ENCODE peak calls at places on chromosomes 1 and 21, in eight cellular contexts. One of them, this sample, is unnamed.

GRCh38 chr1:109980324-109981127 is 4.0 kb upstream of the AHCYL1 start:
- DNase-seq in psoas muscle: no peak
- DNase-seq in endodermal cell: peak
- DNase-seq in ovary: no peak
- DNase-seq in lower lobe of right lung: peak
- DNase-seq in IMR-90: no peak
- DNase-seq in neural progenitor cell: peak
- DNase-seq in brain microvascular endothelial cell: no peak
- DNase-seq in this sample: no peak

GRCh38 chr1:6703016-6703415 is 1.4 kb upstream of the DNAJC11 start:
- DNase-seq in brain microvascular endothelial cell: no peak
- DNase-seq in ovary: no peak
- DNase-seq in endodermal cell: no peak
- DNase-seq in IMR-90: peak
- DNase-seq in neural progenitor cell: no peak
- DNase-seq in psoas muscle: no peak
- DNase-seq in lower lobe of right lung: no peak
- DNase-seq in this sample: no peak

GRCh38 chr1:212967767-212968166 is 17.4 kb downstream of the VASH2 start:
- DNase-seq in neural progenitor cell: peak
- DNase-seq in endodermal cell: peak
- DNase-seq in IMR-90: peak
- DNase-seq in psoas muscle: no peak
- DNase-seq in brain microvascular endothelial cell: peak
- DNase-seq in lower lobe of right lung: no peak
- DNase-seq in ovary: no peak
- DNase-seq in this sample: peak

GRCh38 chr1:63101336-63101735 is 221.0 kb upstream of the FOXD3 start:
- DNase-seq in IMR-90: no peak
- DNase-seq in endodermal cell: no peak
- DNase-seq in brain microvascular endothelial cell: no peak
- DNase-seq in psoas muscle: no peak
- DNase-seq in neural progenitor cell: no peak
- DNase-seq in ovary: no peak
- DNase-seq in lower lobe of right lung: no peak
- DNase-seq in this sample: no peak

GRCh38 chr1:35555601-35556477 is 1.4 kb downstream of the KIAA0319L start:
- DNase-seq in psoas muscle: no peak
- DNase-seq in ovary: no peak
- DNase-seq in neural progenitor cell: no peak
- DNase-seq in brain microvascular endothelial cell: no peak
- DNase-seq in lower lobe of right lung: no peak
- DNase-seq in endodermal cell: no peak
- DNase-seq in IMR-90: peak
- DNase-seq in this sample: no peak

GRCh38 chr1:27614625-27615344 is 10.8 kb upstream of the AHDC1 start:
- DNase-seq in neural progenitor cell: peak
- DNase-seq in IMR-90: no peak
- DNase-seq in psoas muscle: no peak
- DNase-seq in ovary: peak
- DNase-seq in endodermal cell: peak
- DNase-seq in brain microvascular endothelial cell: no peak
- DNase-seq in lower lobe of right lung: no peak
- DNase-seq in this sample: no peak

GRCh38 chr1:244449936-244450508 is 1.7 kb downstream of the ADSS2 start:
- DNase-seq in lower lobe of right lung: no peak
- DNase-seq in endodermal cell: no peak
- DNase-seq in neural progenitor cell: peak
- DNase-seq in psoas muscle: no peak
- DNase-seq in IMR-90: no peak
- DNase-seq in ovary: no peak
- DNase-seq in brain microvascular endothelial cell: no peak
- DNase-seq in this sample: no peak

GRCh38 chr1:63698001-63698838 is 75.6 kb upstream of the ROR1 start:
- DNase-seq in ovary: no peak
- DNase-seq in psoas muscle: no peak
- DNase-seq in neural progenitor cell: no peak
- DNase-seq in lower lobe of right lung: peak
- DNase-seq in endodermal cell: no peak
- DNase-seq in brain microvascular endothelial cell: peak
- DNase-seq in IMR-90: peak
- DNase-seq in this sample: peak

GRCh38 chr1:117128323-117129079 is 7.0 kb upstream of the TRIM45 start:
- DNase-seq in endodermal cell: no peak
- DNase-seq in neural progenitor cell: peak
- DNase-seq in IMR-90: peak
- DNase-seq in psoas muscle: no peak
- DNase-seq in ovary: no peak
- DNase-seq in brain microvascular endothelial cell: no peak
- DNase-seq in lower lobe of right lung: no peak
- DNase-seq in this sample: no peak

GRCh38 chr1:109475261-109475660 is 8.4 kb upstream of the ATXN7L2 start:
- DNase-seq in endodermal cell: no peak
- DNase-seq in lower lobe of right lung: no peak
- DNase-seq in brain microvascular endothelial cell: no peak
- DNase-seq in neural progenitor cell: no peak
- DNase-seq in IMR-90: no peak
- DNase-seq in psoas muscle: no peak
- DNase-seq in ovary: no peak
- DNase-seq in this sample: no peak

GRCh38 chr1:81689531-81689941 is 111.2 kb upstream of the ADGRL2 start:
- DNase-seq in lower lobe of right lung: no peak
- DNase-seq in neural progenitor cell: no peak
- DNase-seq in IMR-90: peak
- DNase-seq in brain microvascular endothelial cell: peak
- DNase-seq in psoas muscle: no peak
- DNase-seq in endodermal cell: no peak
- DNase-seq in ovary: no peak
- DNase-seq in this sample: no peak

GRCh38 chr1:236024655-236025054 is 40.2 kb downstream of the NID1 start:
- DNase-seq in brain microvascular endothelial cell: no peak
- DNase-seq in ovary: no peak
- DNase-seq in IMR-90: no peak
- DNase-seq in lower lobe of right lung: no peak
- DNase-seq in neural progenitor cell: no peak
- DNase-seq in psoas muscle: no peak
- DNase-seq in endodermal cell: no peak
- DNase-seq in this sample: no peak

GRCh38 chr1:3456449-3456963 is 2.0 kb downstream of the ARHGEF16 start:
- DNase-seq in neural progenitor cell: no peak
- DNase-seq in lower lobe of right lung: no peak
- DNase-seq in brain microvascular endothelial cell: no peak
- DNase-seq in IMR-90: no peak
- DNase-seq in ovary: no peak
- DNase-seq in endodermal cell: no peak
- DNase-seq in psoas muscle: peak
- DNase-seq in this sample: no peak

GRCh38 chr1:2968471-2968881 is 52.8 kb upstream of the ACTRT2 start:
- DNase-seq in IMR-90: no peak
- DNase-seq in lower lobe of right lung: no peak
- DNase-seq in neural progenitor cell: no peak
- DNase-seq in psoas muscle: no peak
- DNase-seq in brain microvascular endothelial cell: no peak
- DNase-seq in ovary: no peak
- DNase-seq in endodermal cell: no peak
- DNase-seq in this sample: no peak

GRCh38 chr1:195733826-195734225 is 874.4 kb downstream of the KCNT2 start:
- DNase-seq in brain microvascular endothelial cell: peak
- DNase-seq in endodermal cell: peak
- DNase-seq in psoas muscle: no peak
- DNase-seq in ovary: no peak
- DNase-seq in lower lobe of right lung: no peak
- DNase-seq in neural progenitor cell: peak
- DNase-seq in IMR-90: no peak
- DNase-seq in this sample: no peak

GRCh38 chr21:36203603-36203889 is 46.9 kb downstream of the DOP1B start:
- DNase-seq in endodermal cell: no peak
- DNase-seq in neural progenitor cell: no peak
- DNase-seq in psoas muscle: no peak
- DNase-seq in IMR-90: peak
- DNase-seq in brain microvascular endothelial cell: peak
- DNase-seq in ovary: no peak
- DNase-seq in lower lobe of right lung: no peak
- DNase-seq in this sample: no peak

GRCh38 chr1:160781129-160781808 is 14.7 kb upstream of the LY9 start:
- DNase-seq in lower lobe of right lung: peak
- DNase-seq in brain microvascular endothelial cell: no peak
- DNase-seq in IMR-90: no peak
- DNase-seq in neural progenitor cell: no peak
- DNase-seq in ovary: no peak
- DNase-seq in endodermal cell: no peak
- DNase-seq in psoas muscle: no peak
- DNase-seq in this sample: no peak

GRCh38 chr21:42583992-42584641 is 69.3 kb upstream of the PDE9A start:
- DNase-seq in IMR-90: no peak
- DNase-seq in psoas muscle: no peak
- DNase-seq in brain microvascular endothelial cell: no peak
- DNase-seq in neural progenitor cell: no peak
- DNase-seq in endodermal cell: no peak
- DNase-seq in lower lobe of right lung: no peak
- DNase-seq in ovary: no peak
- DNase-seq in this sample: peak

GRCh38 chr21:46122241-46122671 is 24.3 kb downstream of the COL6A2 start:
- DNase-seq in lower lobe of right lung: peak
- DNase-seq in endodermal cell: no peak
- DNase-seq in IMR-90: peak
- DNase-seq in brain microvascular endothelial cell: peak
- DNase-seq in neural progenitor cell: no peak
- DNase-seq in psoas muscle: no peak
- DNase-seq in ovary: peak
- DNase-seq in this sample: peak

GRCh38 chr1:161274874-161275273 is 16.3 kb downstream of the PCP4L1 start:
- DNase-seq in lower lobe of right lung: no peak
- DNase-seq in endodermal cell: no peak
- DNase-seq in IMR-90: no peak
- DNase-seq in brain microvascular endothelial cell: no peak
- DNase-seq in psoas muscle: no peak
- DNase-seq in ovary: no peak
- DNase-seq in neural progenitor cell: no peak
- DNase-seq in this sample: no peak

GRCh38 chr1:48878191-48878940 is 101.7 kb upstream of the BEND5 start:
- DNase-seq in IMR-90: peak
- DNase-seq in neural progenitor cell: no peak
- DNase-seq in brain microvascular endothelial cell: peak
- DNase-seq in endodermal cell: no peak
- DNase-seq in psoas muscle: no peak
- DNase-seq in lower lobe of right lung: no peak
- DNase-seq in ovary: no peak
- DNase-seq in this sample: no peak

GRCh38 chr1:33378524-33378923 is 52.4 kb downstream of the PHC2 start:
- DNase-seq in psoas muscle: no peak
- DNase-seq in lower lobe of right lung: no peak
- DNase-seq in ovary: no peak
- DNase-seq in neural progenitor cell: no peak
- DNase-seq in endodermal cell: no peak
- DNase-seq in IMR-90: no peak
- DNase-seq in brain microvascular endothelial cell: no peak
- DNase-seq in this sample: no peak
- H3K4me3 ChIP-seq in psoas muscle: no peak
- H3K4me3 ChIP-seq in lower lobe of right lung: no peak
- H3K4me3 ChIP-seq in ovary: no peak
- H3K4me3 ChIP-seq in neural progenitor cell: no peak
- H3K4me3 ChIP-seq in endodermal cell: no peak
- H3K4me3 ChIP-seq in IMR-90: no peak
- H3K4me3 ChIP-seq in brain microvascular endothelial cell: no peak
- H3K4me3 ChIP-seq in this sample: no peak

DNA sequence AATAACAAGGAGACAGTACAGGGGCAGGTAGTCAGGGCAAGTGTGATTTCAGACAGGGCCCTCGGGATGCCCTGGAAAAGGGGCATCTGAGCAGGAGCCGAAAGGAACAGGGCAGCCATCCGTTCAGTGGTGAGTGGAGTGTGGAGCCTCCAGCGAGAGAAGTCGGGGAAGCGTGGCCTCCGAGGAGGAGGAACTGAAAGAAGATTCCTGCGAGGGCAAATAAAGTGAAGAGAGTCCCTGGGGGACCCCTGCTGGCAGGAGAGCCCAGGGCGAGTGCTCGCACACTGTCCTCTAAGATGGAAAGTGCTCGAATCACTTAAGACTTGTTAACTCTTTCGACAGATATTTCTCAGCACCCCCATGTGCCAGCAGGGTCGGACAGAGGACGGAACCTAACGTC is 3.5 kb upstream of the UTS2 start:
- DNase-seq in IMR-90: no peak
- DNase-seq in psoas muscle: no peak
- DNase-seq in endodermal cell: peak
- DNase-seq in neural progenitor cell: peak
- DNase-seq in ovary: no peak
- DNase-seq in brain microvascular endothelial cell: peak
- DNase-seq in lower lobe of right lung: no peak
- DNase-seq in this sample: no peak
- TF ChIP-seq CTCF in IMR-90: no peak
- TF ChIP-seq CTCF in psoas muscle: no peak
- TF ChIP-seq CTCF in endodermal cell: peak
- TF ChIP-seq CTCF in neural progenitor cell: no peak
- TF ChIP-seq CTCF in ovary: no peak
- TF ChIP-seq CTCF in brain microvascular endothelial cell: peak
- TF ChIP-seq CTCF in lower lobe of right lung: peak
- TF ChIP-seq CTCF in this sample: no peak

GRCh38 chr1:94227624-94228023 is 9.8 kb downstream of the ARHGAP29 start:
- DNase-seq in brain microvascular endothelial cell: no peak
- DNase-seq in neural progenitor cell: no peak
- DNase-seq in IMR-90: no peak
- DNase-seq in psoas muscle: no peak
- DNase-seq in endodermal cell: no peak
- DNase-seq in lower lobe of right lung: no peak
- DNase-seq in ovary: no peak
- DNase-seq in this sample: no peak
- H3K27ac ChIP-seq in brain microvascular endothelial cell: no peak
- H3K27ac ChIP-seq in neural progenitor cell: no peak
- H3K27ac ChIP-seq in IMR-90: no peak
- H3K27ac ChIP-seq in psoas muscle: no peak
- H3K27ac ChIP-seq in endodermal cell: no peak
- H3K27ac ChIP-seq in lower lobe of right lung: no peak
- H3K27ac ChIP-seq in ovary: no peak
- H3K27ac ChIP-seq in this sample: no peak

GRCh38 chr1:39129514-39129913 is 75.0 kb upstream of the MACF1 start:
- DNase-seq in endodermal cell: peak
- DNase-seq in ovary: no peak
- DNase-seq in psoas muscle: no peak
- DNase-seq in brain microvascular endothelial cell: no peak
- DNase-seq in neural progenitor cell: peak
- DNase-seq in IMR-90: peak
- DNase-seq in lower lobe of right lung: no peak
- DNase-seq in this sample: no peak

GRCh38 chr1:39130297-39130696 is 74.2 kb upstream of the MACF1 start:
- DNase-seq in IMR-90: peak
- DNase-seq in brain microvascular endothelial cell: peak
- DNase-seq in neural progenitor cell: no peak
- DNase-seq in psoas muscle: no peak
- DNase-seq in endodermal cell: no peak
- DNase-seq in lower lobe of right lung: no peak
- DNase-seq in ovary: no peak
- DNase-seq in this sample: no peak

GRCh38 chr1:39128959-39129358 is 75.5 kb upstream of the MACF1 start:
- DNase-seq in lower lobe of right lung: peak
- DNase-seq in psoas muscle: no peak
- DNase-seq in neural progenitor cell: no peak
- DNase-seq in IMR-90: no peak
- DNase-seq in endodermal cell: no peak
- DNase-seq in ovary: no peak
- DNase-seq in brain microvascular endothelial cell: no peak
- DNase-seq in this sample: no peak

GRCh38 chr1:39128126-39128525 is 76.4 kb upstream of the MACF1 start:
- DNase-seq in brain microvascular endothelial cell: no peak
- DNase-seq in endodermal cell: no peak
- DNase-seq in neural progenitor cell: no peak
- DNase-seq in lower lobe of right lung: no peak
- DNase-seq in ovary: no peak
- DNase-seq in psoas muscle: no peak
- DNase-seq in IMR-90: no peak
- DNase-seq in this sample: no peak

GRCh38 chr1:39127513-39127912 is 77.0 kb upstream of the MACF1 start:
- DNase-seq in brain microvascular endothelial cell: peak
- DNase-seq in ovary: no peak
- DNase-seq in lower lobe of right lung: no peak
- DNase-seq in IMR-90: peak
- DNase-seq in psoas muscle: no peak
- DNase-seq in endodermal cell: no peak
- DNase-seq in neural progenitor cell: peak
- DNase-seq in this sample: no peak
- H3K4me3 ChIP-seq in brain microvascular endothelial cell: no peak
- H3K4me3 ChIP-seq in ovary: no peak
- H3K4me3 ChIP-seq in lower lobe of right lung: no peak
- H3K4me3 ChIP-seq in IMR-90: no peak
- H3K4me3 ChIP-seq in psoas muscle: no peak
- H3K4me3 ChIP-seq in endodermal cell: no peak
- H3K4me3 ChIP-seq in neural progenitor cell: no peak
- H3K4me3 ChIP-seq in this sample: no peak